ENCODE peak calls at places on chromosome 21, in five cellular contexts. One of them, this sample, is unnamed.

GRCh38 chr21:28261291-28261690 is 731.4 kb downstream of the LTN1 start:
- DNase-seq in kidney epithelial cell: no peak
- DNase-seq in tibial nerve: no peak
- DNase-seq in heart left ventricle: no peak
- DNase-seq in heart right ventricle: no peak
- DNase-seq in this sample: peak

GRCh38 chr21:16551101-16551695 is 821.4 kb downstream of the USP25 start:
- DNase-seq in heart left ventricle: no peak
- DNase-seq in tibial nerve: no peak
- DNase-seq in kidney epithelial cell: no peak
- DNase-seq in heart right ventricle: no peak
- DNase-seq in this sample: no peak

GRCh38 chr21:17340081-17340480 is 172.8 kb upstream of the CXADR start:
- DNase-seq in tibial nerve: no peak
- DNase-seq in heart left ventricle: no peak
- DNase-seq in heart right ventricle: no peak
- DNase-seq in kidney epithelial cell: no peak
- DNase-seq in this sample: no peak

GRCh38 chr21:34351786-34352241 is 12.0 kb upstream of the KCNE2 start:
- DNase-seq in heart left ventricle: peak
- DNase-seq in tibial nerve: peak
- DNase-seq in heart right ventricle: peak
- DNase-seq in kidney epithelial cell: no peak
- DNase-seq in this sample: peak

GRCh38 chr21:23111070-23111605 is 2112.9 kb downstream of the NCAM2 start:
- DNase-seq in heart right ventricle: no peak
- DNase-seq in heart left ventricle: no peak
- DNase-seq in tibial nerve: no peak
- DNase-seq in kidney epithelial cell: peak
- DNase-seq in this sample: no peak

GRCh38 chr21:40173833-40174232 is 306.6 kb downstream of the PCP4 start:
- DNase-seq in kidney epithelial cell: no peak
- DNase-seq in tibial nerve: no peak
- DNase-seq in heart left ventricle: no peak
- DNase-seq in heart right ventricle: no peak
- DNase-seq in this sample: no peak

GRCh38 chr21:36113647-36114428 is 21.0 kb upstream of the CBR3 start:
- DNase-seq in tibial nerve: no peak
- DNase-seq in heart right ventricle: no peak
- DNase-seq in heart left ventricle: no peak
- DNase-seq in kidney epithelial cell: no peak
- DNase-seq in this sample: no peak

GRCh38 chr21:39182484-39183271 is 573 bp downstream of the PSMG1 start:
- DNase-seq in heart left ventricle: no peak
- DNase-seq in kidney epithelial cell: no peak
- DNase-seq in heart right ventricle: peak
- DNase-seq in tibial nerve: no peak
- DNase-seq in this sample: no peak

GRCh38 chr21:45981641-45982255 is at the start of gene COL6A1:
- DNase-seq in tibial nerve: peak
- DNase-seq in heart left ventricle: peak
- DNase-seq in kidney epithelial cell: no peak
- DNase-seq in heart right ventricle: peak
- DNase-seq in this sample: peak

GRCh38 chr21:34280389-34280795 is 83.4 kb upstream of the KCNE2 start:
- DNase-seq in heart left ventricle: no peak
- DNase-seq in tibial nerve: peak
- DNase-seq in kidney epithelial cell: no peak
- DNase-seq in heart right ventricle: no peak
- DNase-seq in this sample: peak

GRCh38 chr21:45767071-45768006 is 123.8 kb downstream of the PCBP3 start:
- DNase-seq in kidney epithelial cell: no peak
- DNase-seq in heart left ventricle: no peak
- DNase-seq in heart right ventricle: no peak
- DNase-seq in tibial nerve: no peak
- DNase-seq in this sample: peak

GRCh38 chr21:41045534-41046268 is 122.3 kb upstream of the BACE2 start:
- DNase-seq in heart left ventricle: no peak
- DNase-seq in kidney epithelial cell: no peak
- DNase-seq in heart right ventricle: no peak
- DNase-seq in tibial nerve: no peak
- DNase-seq in this sample: no peak

GRCh38 chr21:37166733-37167132 is 93.7 kb downstream of the TTC3 start:
- DNase-seq in tibial nerve: no peak
- DNase-seq in kidney epithelial cell: no peak
- DNase-seq in heart left ventricle: no peak
- DNase-seq in heart right ventricle: no peak
- DNase-seq in this sample: no peak

GRCh38 chr21:26881504-26882228 is 36.5 kb upstream of the ADAMTS1 start:
- DNase-seq in kidney epithelial cell: peak
- DNase-seq in tibial nerve: no peak
- DNase-seq in heart right ventricle: no peak
- DNase-seq in heart left ventricle: no peak
- DNase-seq in this sample: peak

DNA sequence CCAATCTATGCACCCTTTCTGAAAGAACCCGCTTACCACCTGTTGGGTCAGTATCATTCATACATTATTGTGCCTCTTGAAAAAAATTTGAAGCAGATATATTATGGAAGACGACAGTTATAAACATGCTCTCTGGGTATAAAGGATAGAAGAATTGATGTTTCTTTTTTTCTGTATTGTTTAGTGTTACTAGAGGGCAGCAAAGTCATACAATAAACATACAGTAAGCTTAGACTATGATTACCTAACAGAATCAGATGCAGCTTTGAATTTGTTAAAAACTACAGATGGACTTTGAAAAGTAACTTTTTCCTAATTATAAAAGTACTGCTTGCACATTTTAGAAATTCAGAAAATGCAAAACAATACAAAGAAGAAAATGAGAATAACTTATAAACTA is 11.1 kb upstream of the PAXBP1 start:
- DNase-seq in kidney epithelial cell: no peak
- DNase-seq in heart left ventricle: no peak
- DNase-seq in tibial nerve: no peak
- DNase-seq in heart right ventricle: no peak
- DNase-seq in this sample: peak
- TF ChIP-seq CTCF in kidney epithelial cell: no peak
- TF ChIP-seq CTCF in heart left ventricle: no peak
- TF ChIP-seq CTCF in tibial nerve: no peak
- TF ChIP-seq CTCF in heart right ventricle: no peak
- TF ChIP-seq CTCF in this sample: no peak

GRCh38 chr21:33027401-33028185 is 1.9 kb downstream of the OLIG2 start:
- DNase-seq in tibial nerve: no peak
- DNase-seq in heart left ventricle: no peak
- DNase-seq in heart right ventricle: no peak
- DNase-seq in kidney epithelial cell: no peak
- DNase-seq in this sample: no peak

GRCh38 chr21:33029512-33029921 is 3.8 kb downstream of the OLIG2 start:
- DNase-seq in kidney epithelial cell: no peak
- DNase-seq in tibial nerve: no peak
- DNase-seq in heart left ventricle: no peak
- DNase-seq in heart right ventricle: no peak
- DNase-seq in this sample: no peak

GRCh38 chr21:33026878-33027400 is 1.2 kb downstream of the OLIG2 start:
- DNase-seq in kidney epithelial cell: no peak
- DNase-seq in tibial nerve: no peak
- DNase-seq in heart left ventricle: no peak
- DNase-seq in heart right ventricle: no peak
- DNase-seq in this sample: peak

GRCh38 chr21:33028759-33029511 is 3.2 kb downstream of the OLIG2 start:
- DNase-seq in heart left ventricle: no peak
- DNase-seq in kidney epithelial cell: no peak
- DNase-seq in tibial nerve: no peak
- DNase-seq in heart right ventricle: no peak
- DNase-seq in this sample: no peak

DNA sequence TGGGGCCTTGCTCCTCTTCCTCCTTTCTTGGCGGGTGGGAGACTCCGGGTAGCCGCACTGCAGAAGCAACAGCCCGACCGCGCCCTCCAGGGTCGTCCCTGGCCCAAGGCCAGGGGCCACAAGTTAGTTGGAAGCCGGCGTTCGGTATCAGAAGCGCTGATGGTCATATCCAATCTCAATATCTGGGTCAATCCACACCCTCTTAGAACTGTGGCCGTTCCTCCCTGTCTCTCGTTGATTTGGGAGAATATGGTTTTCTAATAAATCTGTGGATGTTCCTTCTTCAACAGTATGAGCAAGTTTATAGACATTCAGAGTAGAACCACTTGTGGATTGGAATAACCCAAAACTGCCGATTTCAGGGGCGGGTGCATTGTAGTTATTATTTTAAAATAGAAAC is 2.5 kb downstream of the OLIG2 start:
- DNase-seq in tibial nerve: no peak
- DNase-seq in kidney epithelial cell: no peak
- DNase-seq in heart left ventricle: no peak
- DNase-seq in heart right ventricle: no peak
- DNase-seq in this sample: no peak
- H3K4me3 ChIP-seq in tibial nerve: no peak
- H3K4me3 ChIP-seq in kidney epithelial cell: no peak
- H3K4me3 ChIP-seq in heart left ventricle: no peak
- H3K4me3 ChIP-seq in heart right ventricle: no peak
- H3K4me3 ChIP-seq in this sample: no peak

GRCh38 chr21:31566061-31566460 is 93.4 kb upstream of the SOD1 start:
- DNase-seq in heart right ventricle: no peak
- DNase-seq in tibial nerve: no peak
- DNase-seq in heart left ventricle: no peak
- DNase-seq in kidney epithelial cell: no peak
- DNase-seq in this sample: peak
- TF ChIP-seq CTCF in heart right ventricle: peak
- TF ChIP-seq CTCF in tibial nerve: no peak
- TF ChIP-seq CTCF in heart left ventricle: no peak
- TF ChIP-seq CTCF in kidney epithelial cell: peak
- TF ChIP-seq CTCF in this sample: peak

GRCh38 chr21:42169758-42170157 is 49.2 kb upstream of the ABCG1 start:
- DNase-seq in tibial nerve: no peak
- DNase-seq in heart left ventricle: no peak
- DNase-seq in kidney epithelial cell: no peak
- DNase-seq in heart right ventricle: no peak
- DNase-seq in this sample: no peak

GRCh38 chr21:42174173-42174572 is 44.8 kb upstream of the ABCG1 start:
- DNase-seq in kidney epithelial cell: no peak
- DNase-seq in heart right ventricle: no peak
- DNase-seq in tibial nerve: no peak
- DNase-seq in heart left ventricle: no peak
- DNase-seq in this sample: no peak

GRCh38 chr21:42175110-42175710 is 43.7 kb upstream of the ABCG1 start:
- DNase-seq in kidney epithelial cell: no peak
- DNase-seq in heart right ventricle: no peak
- DNase-seq in tibial nerve: no peak
- DNase-seq in heart left ventricle: no peak
- DNase-seq in this sample: peak

GRCh38 chr21:42172596-42173483 is 46.1 kb upstream of the ABCG1 start:
- DNase-seq in kidney epithelial cell: no peak
- DNase-seq in heart left ventricle: no peak
- DNase-seq in heart right ventricle: no peak
- DNase-seq in tibial nerve: no peak
- DNase-seq in this sample: no peak

GRCh38 chr21:42171091-42172053 is 47.6 kb upstream of the ABCG1 start:
- DNase-seq in kidney epithelial cell: no peak
- DNase-seq in tibial nerve: no peak
- DNase-seq in heart right ventricle: peak
- DNase-seq in heart left ventricle: peak
- DNase-seq in this sample: peak
- H3K4me3 ChIP-seq in kidney epithelial cell: no peak
- H3K4me3 ChIP-seq in tibial nerve: no peak
- H3K4me3 ChIP-seq in heart right ventricle: no peak
- H3K4me3 ChIP-seq in heart left ventricle: no peak
- H3K4me3 ChIP-seq in this sample: no peak

GRCh38 chr21:44596068-44596725 is 3.9 kb upstream of the KRTAP10-6 start:
- DNase-seq in heart right ventricle: no peak
- DNase-seq in kidney epithelial cell: peak
- DNase-seq in tibial nerve: no peak
- DNase-seq in heart left ventricle: no peak
- DNase-seq in this sample: no peak
- TF ChIP-seq CTCF in heart right ventricle: no peak
- TF ChIP-seq CTCF in kidney epithelial cell: peak
- TF ChIP-seq CTCF in tibial nerve: no peak
- TF ChIP-seq CTCF in heart left ventricle: no peak
- TF ChIP-seq CTCF in this sample: no peak

This sample was measured in fibroblast of mammary gland.